ENCODE peak calls at places on chromosome 3, in four cellular contexts. O is fibroblast of lung, U is SJCRH30, C is Peyer's patch. F is an unnamed sample.

GRCh38 chr3:171781711-171782127 is 28.6 kb downstream of the PLD1 start:
- DNase-seq in U (no peak), C (no peak), O (peak; percentile 94), F (no peak)

GRCh38 chr3:93988283-93988682 is 8.3 kb downstream of the ARL13B start:
- DNase-seq in O (peak; percentile 11), C (no peak), U (no peak), F (no peak)

GRCh38 chr3:37237252-37237651 is 62.9 kb upstream of the LRRFIP2 start:
- DNase-seq in C (no peak), O (no peak), U (no peak), F (no peak)

GRCh38 chr3:47664519-47664918 is 85.9 kb upstream of the CSPG5 start:
- DNase-seq in O (no peak), U (no peak), C (no peak), F (no peak)

GRCh38 chr3:11482024-11482423 is 161.7 kb downstream of the VGLL4 start:
- DNase-seq in U (peak; percentile 78), C (no peak), O (peak; percentile 72), F (peak; percentile 59)

GRCh38 chr3:192758654-192759053 is 31.3 kb upstream of the FGF12 start:
- DNase-seq in C (no peak), O (no peak), U (no peak), F (peak; percentile 24)

GRCh38 chr3:18868911-18869689 is 279.2 kb upstream of the KCNH8 start:
- DNase-seq in O (no peak), U (no peak), C (no peak), F (no peak)

GRCh38 chr3:42823351-42823750 is 14.1 kb downstream of the ACKR2 start:
- DNase-seq in C (no peak), O (peak; percentile 33), U (no peak), F (no peak)

GRCh38 chr3:189186093-189186492 is 14.3 kb downstream of the TPRG1 start:
- DNase-seq in C (no peak), U (no peak), O (peak; percentile 49), F (peak; percentile 63)

GRCh38 chr3:41522620-41523019 is 323.3 kb downstream of the CTNNB1 start:
- DNase-seq in U (no peak), C (no peak), O (no peak), F (peak; percentile 36)

GRCh38 chr3:181629701-181630100 is 82.0 kb upstream of the SOX2 start:
- DNase-seq in C (no peak), O (no peak), U (no peak), F (no peak)

GRCh38 chr3:134378818-134379217 is 4.6 kb upstream of the AMOTL2 start:
- DNase-seq in U (no peak), O (no peak), C (no peak), F (no peak)

DNA sequence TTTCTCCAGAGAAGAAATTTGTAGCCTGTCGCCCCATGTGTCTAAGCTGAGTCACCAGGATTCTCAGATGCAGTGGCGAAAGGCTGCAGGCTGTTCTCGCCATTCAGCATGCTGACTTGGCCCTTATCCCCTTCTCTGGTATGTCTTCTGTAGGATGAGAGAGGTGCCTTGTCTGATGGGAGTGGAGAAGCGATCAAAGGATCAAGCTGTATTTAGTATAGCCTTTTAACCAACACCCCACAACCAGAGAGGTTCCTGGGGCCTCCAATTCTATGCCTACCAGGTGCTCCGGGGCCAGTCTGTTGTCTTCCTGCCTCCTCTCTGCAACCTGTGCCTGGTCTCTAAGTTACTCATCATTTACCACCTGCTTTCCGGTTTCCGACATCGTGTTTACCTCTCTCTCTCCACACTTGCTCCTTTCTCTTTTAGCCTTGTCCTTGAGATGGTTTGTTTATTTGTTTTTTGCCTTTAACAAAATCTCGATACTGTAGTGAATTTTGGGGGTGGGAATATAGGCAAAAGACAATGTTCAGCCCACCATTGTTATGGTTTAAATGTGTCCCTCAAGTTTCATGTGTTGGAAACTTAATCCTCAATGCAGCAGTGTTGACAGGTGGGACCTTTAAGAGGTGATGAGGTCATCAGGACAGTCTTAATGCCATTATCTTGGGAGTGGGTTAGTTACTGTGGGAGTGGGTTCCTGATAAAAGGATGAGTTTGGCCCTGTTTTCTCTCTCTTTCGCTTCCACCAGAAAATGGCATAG is 31.4 kb upstream of the MFSD1 start:
- DNase-seq in U (peak; percentile 16), C (no peak), O (peak; percentile 89), F (no peak)
- H3K27ac ChIP-seq in U (no peak overlapping the region), C (peak overlapping the region; percentile 77), O (peak overlapping the region; percentile 93), F (no peak overlapping the region)

GRCh38 chr3:108189477-108189876 is 32.7 kb downstream of the IFT57 start:
- DNase-seq in O (no peak), U (no peak), C (no peak), F (no peak)
- H3K4me1 ChIP-seq in O (no peaks in the 10 kb centered on the region), U (no peaks in the 10 kb centered on the region), C (peaks cover 4% of the 10 kb centered on the region), F (peaks cover 11% of the 10 kb centered on the region)

GRCh38 chr3:31962801-31963205 is 18.3 kb downstream of the OSBPL10 start:
- DNase-seq in U (no peak), O (no peak), C (no peak), F (no peak)

GRCh38 chr3:31957106-31957505 is 24.0 kb downstream of the OSBPL10 start:
- DNase-seq in U (no peak), O (no peak), C (no peak), F (no peak)

GRCh38 chr3:31960793-31961431 is 20.1 kb downstream of the OSBPL10 start:
- DNase-seq in U (no peak), C (no peak), O (peak; percentile 59), F (no peak)

GRCh38 chr3:31958721-31959152 is 22.3 kb downstream of the OSBPL10 start:
- DNase-seq in U (no peak), O (no peak), C (no peak), F (no peak)

DNA sequence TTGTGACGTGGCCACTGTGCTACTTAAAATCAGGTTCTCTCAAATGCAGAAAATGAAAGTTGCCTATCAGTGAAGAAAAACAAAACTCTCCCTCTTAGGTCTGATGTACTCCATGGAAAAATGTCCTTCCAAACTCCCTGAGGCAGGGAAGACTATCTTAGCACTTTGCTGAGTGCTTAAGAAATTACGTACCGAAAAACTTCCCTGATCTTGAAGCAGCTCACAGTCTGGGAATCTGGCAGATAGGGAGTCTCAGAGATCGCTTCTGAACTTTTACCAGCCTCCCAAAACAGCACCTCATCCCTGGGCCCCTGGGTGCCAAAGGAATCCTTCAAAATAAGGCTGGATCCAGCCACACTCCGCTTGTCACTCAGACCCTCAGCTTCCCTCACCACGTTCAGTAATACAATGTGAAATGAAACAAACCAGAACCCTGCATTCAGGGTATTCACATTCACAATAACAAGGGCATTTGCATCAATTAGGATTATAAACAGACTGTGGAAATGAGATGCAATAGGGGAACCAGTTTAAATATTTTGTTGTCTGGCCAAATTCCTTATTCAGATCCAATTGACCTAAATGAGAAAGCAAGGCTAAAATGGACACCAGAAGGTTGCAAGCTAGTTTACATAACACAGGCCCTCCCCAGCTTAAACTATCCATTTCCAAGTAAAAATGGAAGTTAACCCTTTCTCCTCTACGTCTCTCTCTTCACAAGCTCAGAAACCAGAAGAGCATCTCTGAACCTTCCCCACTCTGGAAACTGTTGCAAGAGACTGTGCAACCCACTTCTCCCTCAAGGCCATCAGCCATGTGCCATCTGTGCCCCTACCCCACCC is 20.9 kb downstream of the OSBPL10 start:
- DNase-seq in O (peak; percentile 59), U (no peak), C (no peak), F (no peak)
- H3K4me3 ChIP-seq in O (peak overlapping the region; percentile 5), U (no peak overlapping the region), C (peak overlapping the region; percentile 15), F (no peak overlapping the region)

GRCh38 chr3:185503467-185503975 is 4.7 kb upstream of the TMEM41A start:
- DNase-seq in C (peak; percentile 64), O (no peak), U (no peak), F (no peak)

GRCh38 chr3:185511711-185512110 is 12.9 kb upstream of the TMEM41A start:
- DNase-seq in U (no peak), O (no peak), C (no peak), F (no peak)

GRCh38 chr3:185508330-185508729 is 9.5 kb upstream of the TMEM41A start:
- DNase-seq in C (no peak), U (no peak), O (no peak), F (no peak)

GRCh38 chr3:185504636-185505035 is 5.8 kb upstream of the TMEM41A start:
- DNase-seq in U (no peak), O (no peak), C (no peak), F (no peak)

GRCh38 chr3:185507883-185508282 is 9.0 kb upstream of the TMEM41A start:
- DNase-seq in C (no peak), O (no peak), U (no peak), F (no peak)
- H3K27ac ChIP-seq in C (no peak overlapping the region), O (no peak overlapping the region), U (no peak overlapping the region), F (no peak overlapping the region)

GRCh38 chr3:127762787-127763105 is 59.6 kb downstream of the MGLL start:
- DNase-seq in U (no peak), C (no peak), O (no peak), F (no peak)

GRCh38 chr3:127763337-127763736 is 59.0 kb downstream of the MGLL start:
- DNase-seq in O (no peak), C (peak; percentile 47), U (no peak), F (no peak)

GRCh38 chr3:127764841-127765362 is 57.4 kb downstream of the MGLL start:
- DNase-seq in C (no peak), O (no peak), U (no peak), F (no peak)

GRCh38 chr3:127764301-127764700 is 58.0 kb downstream of the MGLL start:
- DNase-seq in C (peak; percentile 13), O (no peak), U (no peak), F (no peak)

GRCh38 chr3:127763816-127764215 is 58.5 kb downstream of the MGLL start:
- DNase-seq in O (no peak), C (peak; percentile 31), U (no peak), F (no peak)
- H3K4me1 ChIP-seq in O (peaks cover 27% of the 10 kb centered on the region), C (peaks cover 34% of the 10 kb centered on the region), U (peaks cover 21% of the 10 kb centered on the region), F (no peaks in the 10 kb centered on the region)

DNA sequence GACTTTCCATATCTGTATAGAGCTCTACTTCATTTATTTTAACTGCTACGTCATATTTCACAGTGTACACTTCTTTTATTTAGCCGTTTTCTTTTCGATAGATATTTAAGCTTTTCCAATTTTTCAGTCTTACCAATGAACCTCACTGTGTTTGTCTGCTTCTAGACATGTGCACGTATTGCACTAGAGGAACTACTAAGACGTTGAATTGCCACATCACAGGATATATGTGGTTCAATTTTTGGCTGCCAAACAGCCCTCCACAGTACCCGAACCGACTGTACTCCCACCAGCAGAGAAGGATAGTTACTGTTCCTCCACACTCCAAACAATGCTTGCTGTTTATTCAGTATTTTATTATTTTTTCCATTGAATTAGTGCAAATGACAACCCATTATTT is 2.0 kb downstream of the NR1I2 start:
- DNase-seq in U (no peak), O (no peak), C (no peak), F (no peak)
- H3K4me3 ChIP-seq in U (no peak overlapping the region), O (no peak overlapping the region), C (peak overlapping the region; percentile 47), F (no peak overlapping the region)

GRCh38 chr3:66036586-66037061 is 2.1 kb downstream of the MAGI1 start:
- DNase-seq in O (no peak), U (no peak), C (no peak), F (peak; percentile 30)
- H3K27ac ChIP-seq in O (no peak overlapping the region), U (no peak overlapping the region), C (peak overlapping the region; percentile 91), F (peak overlapping the region; percentile 77)

GRCh38 chr3:114626751-114627150 is 332.9 kb downstream of the TIGIT start:
- DNase-seq in O (no peak), U (no peak), C (no peak), F (no peak)
- H3K4me1 ChIP-seq in O (peaks cover 13% of the 10 kb centered on the region), U (peaks cover 12% of the 10 kb centered on the region), C (peaks cover 9% of the 10 kb centered on the region), F (peaks cover 6% of the 10 kb centered on the region)